ENCODE peak calls at places on chromosomes 7 and 10, in six cellular contexts. One of them, this sample, is unnamed.
A peak's percentile ranks its signal among the peaks of the same experiment; 100 is the strongest.

GRCh38 chr7:103065666-103066065 is 8.9 kb downstream of the FBXL13 start:
- DNase-seq in gastrocnemius medialis: no peak
- DNase-seq in ovary: peak; percentile 46
- DNase-seq in GM13977: peak; percentile 40
- DNase-seq in BE2C: peak; percentile 86
- DNase-seq in endothelial cell: peak; percentile 74
- DNase-seq in this sample: no peak

GRCh38 chr7:39534599-39534998 is 31.6 kb upstream of the YAE1 start:
- DNase-seq in endothelial cell: no peak
- DNase-seq in gastrocnemius medialis: no peak
- DNase-seq in BE2C: no peak
- DNase-seq in GM13977: no peak
- DNase-seq in ovary: no peak
- DNase-seq in this sample: no peak

GRCh38 chr10:6014241-6014761 is 37.0 kb upstream of the IL15RA start:
- DNase-seq in endothelial cell: peak; percentile 65
- DNase-seq in ovary: peak; percentile 52
- DNase-seq in BE2C: peak; percentile 26
- DNase-seq in gastrocnemius medialis: peak; percentile 29
- DNase-seq in GM13977: peak; percentile 76
- DNase-seq in this sample: peak; percentile 27

GRCh38 chr7:108078156-108078781 is 51.9 kb downstream of the LAMB4 start:
- DNase-seq in GM13977: no peak
- DNase-seq in endothelial cell: no peak
- DNase-seq in ovary: no peak
- DNase-seq in BE2C: no peak
- DNase-seq in gastrocnemius medialis: no peak
- DNase-seq in this sample: no peak

GRCh38 chr7:35630024-35630423 is 64.9 kb downstream of the HERPUD2 start:
- DNase-seq in BE2C: peak; percentile 24
- DNase-seq in GM13977: no peak
- DNase-seq in ovary: no peak
- DNase-seq in endothelial cell: no peak
- DNase-seq in gastrocnemius medialis: no peak
- DNase-seq in this sample: no peak

GRCh38 chr7:2928613-2929311 is 84.7 kb upstream of the GNA12 start:
- DNase-seq in gastrocnemius medialis: no peak
- DNase-seq in GM13977: no peak
- DNase-seq in BE2C: peak; percentile 90
- DNase-seq in endothelial cell: no peak
- DNase-seq in ovary: peak; percentile 65
- DNase-seq in this sample: no peak

GRCh38 chr10:10911471-10911921 is 106.2 kb upstream of the CELF2 start:
- DNase-seq in gastrocnemius medialis: peak; percentile 56
- DNase-seq in endothelial cell: no peak
- DNase-seq in ovary: peak; percentile 71
- DNase-seq in BE2C: no peak
- DNase-seq in GM13977: no peak
- DNase-seq in this sample: peak; percentile 78

GRCh38 chr7:134365341-134366054 is 48.8 kb upstream of the SLC35B4 start:
- DNase-seq in GM13977: no peak
- DNase-seq in gastrocnemius medialis: no peak
- DNase-seq in ovary: no peak
- DNase-seq in BE2C: no peak
- DNase-seq in endothelial cell: no peak
- DNase-seq in this sample: peak; percentile 74

GRCh38 chr7:50838675-50839377 is 56.1 kb upstream of the GRB10 start:
- DNase-seq in gastrocnemius medialis: peak; percentile 31
- DNase-seq in endothelial cell: no peak
- DNase-seq in GM13977: no peak
- DNase-seq in ovary: peak; percentile 34
- DNase-seq in BE2C: no peak
- DNase-seq in this sample: peak; percentile 40

GRCh38 chr10:125162181-125162906 is 2.0 kb upstream of the CTBP2 start:
- DNase-seq in BE2C: no peak
- DNase-seq in gastrocnemius medialis: no peak
- DNase-seq in GM13977: no peak
- DNase-seq in endothelial cell: peak; percentile 38
- DNase-seq in ovary: peak; percentile 45
- DNase-seq in this sample: no peak

GRCh38 chr10:113708640-113709039 is 28.9 kb downstream of the CASP7 start:
- DNase-seq in GM13977: no peak
- DNase-seq in BE2C: no peak
- DNase-seq in endothelial cell: no peak
- DNase-seq in ovary: no peak
- DNase-seq in gastrocnemius medialis: no peak
- DNase-seq in this sample: no peak

GRCh38 chr10:93850484-93851015 is 43.2 kb upstream of the SLC35G1 start:
- DNase-seq in endothelial cell: no peak
- DNase-seq in ovary: no peak
- DNase-seq in BE2C: no peak
- DNase-seq in GM13977: no peak
- DNase-seq in gastrocnemius medialis: no peak
- DNase-seq in this sample: no peak

GRCh38 chr10:118498623-118499022 is 96.8 kb downstream of the PRLHR start:
- DNase-seq in ovary: no peak
- DNase-seq in BE2C: no peak
- DNase-seq in endothelial cell: no peak
- DNase-seq in gastrocnemius medialis: no peak
- DNase-seq in GM13977: no peak
- DNase-seq in this sample: no peak
- TF ChIP-seq CTCF in ovary: no peak
- TF ChIP-seq CTCF in BE2C: no peak
- TF ChIP-seq CTCF in endothelial cell: no peak
- TF ChIP-seq CTCF in gastrocnemius medialis: no peak
- TF ChIP-seq CTCF in GM13977: no peak
- TF ChIP-seq CTCF in this sample: no peak

DNA sequence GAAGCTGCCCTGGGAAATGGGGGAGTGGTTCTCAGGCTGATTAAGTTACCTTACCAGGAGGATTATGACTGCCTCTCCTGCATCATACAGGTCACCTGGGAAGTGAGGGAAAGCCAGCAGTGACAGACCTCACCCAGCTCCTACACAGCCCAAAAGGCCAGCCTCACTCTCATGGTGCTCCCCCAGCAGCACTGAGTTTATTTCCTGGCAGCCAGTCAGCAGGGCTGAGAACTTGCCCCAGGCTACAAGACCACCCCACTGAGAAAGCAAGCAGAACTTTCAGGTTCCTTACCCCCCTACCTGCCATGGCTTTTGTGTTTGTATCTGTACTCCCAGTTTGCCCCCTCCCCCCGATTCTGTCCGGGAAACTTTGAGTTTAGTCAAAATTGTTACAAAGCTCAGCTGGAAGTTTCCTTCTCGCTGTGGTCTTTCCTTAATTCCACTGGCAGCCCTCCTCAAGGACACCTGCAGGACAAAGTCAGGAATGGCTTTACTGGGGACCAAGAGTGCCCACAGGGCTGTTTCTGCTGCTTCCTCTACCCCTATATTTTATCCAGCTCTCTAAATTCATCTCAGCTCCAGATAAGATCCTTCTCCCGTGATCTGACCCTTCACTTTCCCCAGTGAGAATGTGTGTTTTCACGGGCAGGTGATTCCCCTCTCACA is 649.8 kb upstream of the MBL2 start:
- DNase-seq in gastrocnemius medialis: no peak
- DNase-seq in ovary: no peak
- DNase-seq in endothelial cell: no peak
- DNase-seq in GM13977: no peak
- DNase-seq in BE2C: no peak
- DNase-seq in this sample: no peak
- TF ChIP-seq CTCF in gastrocnemius medialis: no peak
- TF ChIP-seq CTCF in ovary: no peak
- TF ChIP-seq CTCF in endothelial cell: no peak
- TF ChIP-seq CTCF in GM13977: no peak
- TF ChIP-seq CTCF in BE2C: no peak
- TF ChIP-seq CTCF in this sample: no peak

DNA sequence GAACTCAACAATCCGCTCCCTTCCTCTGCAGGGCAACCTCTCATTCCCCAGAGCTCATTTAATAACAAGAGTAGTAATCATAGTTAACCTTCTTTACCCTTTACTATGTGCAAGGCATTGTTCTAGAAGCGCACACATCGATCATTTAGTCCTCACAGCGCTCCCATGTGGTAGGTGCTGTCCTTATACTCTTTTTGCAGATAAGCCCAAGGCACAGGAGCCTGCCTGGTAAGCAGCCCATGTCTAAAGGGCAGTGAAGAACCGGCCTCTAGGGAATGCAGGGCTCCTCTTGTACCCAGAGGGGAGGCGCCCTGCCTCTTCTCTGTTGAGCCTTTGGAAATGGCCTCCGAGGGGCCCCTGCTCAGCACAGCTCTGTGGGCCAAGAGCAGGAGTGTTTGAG is 14.3 kb downstream of the CHST3 start:
- DNase-seq in ovary: no peak
- DNase-seq in gastrocnemius medialis: no peak
- DNase-seq in BE2C: no peak
- DNase-seq in GM13977: peak; percentile 6
- DNase-seq in endothelial cell: no peak
- DNase-seq in this sample: no peak
- TF ChIP-seq CTCF in ovary: no peak
- TF ChIP-seq CTCF in gastrocnemius medialis: no peak
- TF ChIP-seq CTCF in BE2C: peak; percentile 35
- TF ChIP-seq CTCF in GM13977: no peak
- TF ChIP-seq CTCF in endothelial cell: no peak
- TF ChIP-seq CTCF in this sample: peak; percentile 34

DNA sequence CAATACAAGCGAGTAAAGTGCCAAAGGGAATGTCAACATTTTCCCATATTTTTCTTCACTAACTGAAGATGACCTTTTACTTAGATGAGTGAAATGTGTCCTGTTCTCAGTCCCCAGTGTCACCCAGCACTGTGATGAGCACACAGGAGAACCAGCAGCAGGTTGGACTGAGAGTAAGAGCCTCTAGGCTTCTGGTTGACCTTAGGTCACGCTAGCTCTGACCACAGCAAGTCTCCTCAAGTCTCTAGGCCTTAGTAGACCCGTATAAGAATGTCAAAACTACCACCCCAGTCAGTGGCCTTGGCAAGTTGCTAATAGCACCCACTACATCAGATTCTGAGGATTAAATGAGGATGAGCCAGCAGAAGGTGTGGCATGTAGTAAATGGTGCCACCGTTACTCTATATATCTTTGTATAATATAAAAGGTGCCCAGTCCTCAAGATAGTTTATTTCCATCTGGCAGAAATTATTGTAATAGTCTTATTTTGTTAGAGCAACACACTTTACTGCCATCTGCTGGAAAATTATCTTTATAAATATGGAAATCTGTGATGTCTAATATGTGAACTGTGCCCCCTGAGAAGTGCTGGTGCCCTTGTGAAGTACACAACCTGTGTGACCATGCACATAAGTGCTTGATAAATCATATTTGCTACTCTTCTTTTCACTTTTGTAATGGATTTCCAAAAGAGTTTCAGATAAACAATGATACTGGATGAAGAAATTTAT is 75.7 kb downstream of the SPAG6 start:
- DNase-seq in GM13977: no peak
- DNase-seq in BE2C: no peak
- DNase-seq in ovary: no peak
- DNase-seq in gastrocnemius medialis: no peak
- DNase-seq in endothelial cell: no peak
- DNase-seq in this sample: peak; percentile 19
- TF ChIP-seq CTCF in GM13977: peak; percentile 18
- TF ChIP-seq CTCF in BE2C: peak; percentile 27
- TF ChIP-seq CTCF in ovary: no peak
- TF ChIP-seq CTCF in gastrocnemius medialis: no peak
- TF ChIP-seq CTCF in endothelial cell: no peak
- TF ChIP-seq CTCF in this sample: peak; percentile 66